ENCODE peak calls at places on chromosome 1, in five cellular contexts. One of them, this sample, is unnamed.
A peak's percentile ranks its signal among the peaks of the same experiment; 100 is the strongest.

GRCh38 chr1:31181515-31182343 is 58.0 kb downstream of the NKAIN1 start:
- DNase-seq in stimulated activated CD4-positive, alpha-beta T cell treated with anti-CD3 and anti-CD28 coated beads, Interleukin-4, amount 100 ng/mL, for 24 hours: peak; percentile 41
- DNase-seq in transverse colon: peak; percentile 61
- DNase-seq in NCI-H774: no peak
- DNase-seq in activated naive CD4-positive, alpha-beta T cell treated with Interleukin-2 at 50 U/mL for 16 hours: peak; percentile 45
- DNase-seq in this sample: no peak

GRCh38 chr1:53369034-53369750 is 41.3 kb upstream of the LRP8 start:
- DNase-seq in stimulated activated CD4-positive, alpha-beta T cell treated with anti-CD3 and anti-CD28 coated beads, Interleukin-4, amount 100 ng/mL, for 24 hours: no peak
- DNase-seq in transverse colon: no peak
- DNase-seq in NCI-H774: no peak
- DNase-seq in activated naive CD4-positive, alpha-beta T cell treated with Interleukin-2 at 50 U/mL for 16 hours: no peak
- DNase-seq in this sample: no peak

GRCh38 chr1:47894718-47895393 is 102.3 kb downstream of the TRABD2B start:
- DNase-seq in stimulated activated CD4-positive, alpha-beta T cell treated with anti-CD3 and anti-CD28 coated beads, Interleukin-4, amount 100 ng/mL, for 24 hours: no peak
- DNase-seq in transverse colon: peak; percentile 49
- DNase-seq in NCI-H774: no peak
- DNase-seq in activated naive CD4-positive, alpha-beta T cell treated with Interleukin-2 at 50 U/mL for 16 hours: no peak
- DNase-seq in this sample: no peak

GRCh38 chr1:117244971-117245370 is 34.2 kb upstream of the VTCN1 start:
- DNase-seq in stimulated activated CD4-positive, alpha-beta T cell treated with anti-CD3 and anti-CD28 coated beads, Interleukin-4, amount 100 ng/mL, for 24 hours: no peak
- DNase-seq in transverse colon: no peak
- DNase-seq in NCI-H774: no peak
- DNase-seq in activated naive CD4-positive, alpha-beta T cell treated with Interleukin-2 at 50 U/mL for 16 hours: no peak
- DNase-seq in this sample: no peak

GRCh38 chr1:18854331-18855025 is 5.0 kb downstream of the TAS1R2 start:
- DNase-seq in stimulated activated CD4-positive, alpha-beta T cell treated with anti-CD3 and anti-CD28 coated beads, Interleukin-4, amount 100 ng/mL, for 24 hours: no peak
- DNase-seq in transverse colon: no peak
- DNase-seq in NCI-H774: no peak
- DNase-seq in activated naive CD4-positive, alpha-beta T cell treated with Interleukin-2 at 50 U/mL for 16 hours: no peak
- DNase-seq in this sample: no peak

GRCh38 chr1:77976433-77977076 is 2.3 kb downstream of the FUBP1 start:
- DNase-seq in stimulated activated CD4-positive, alpha-beta T cell treated with anti-CD3 and anti-CD28 coated beads, Interleukin-4, amount 100 ng/mL, for 24 hours: no peak
- DNase-seq in transverse colon: no peak
- DNase-seq in NCI-H774: no peak
- DNase-seq in activated naive CD4-positive, alpha-beta T cell treated with Interleukin-2 at 50 U/mL for 16 hours: no peak
- DNase-seq in this sample: no peak

GRCh38 chr1:35725591-35725990 is 6.9 kb upstream of the C1orf216 start:
- DNase-seq in stimulated activated CD4-positive, alpha-beta T cell treated with anti-CD3 and anti-CD28 coated beads, Interleukin-4, amount 100 ng/mL, for 24 hours: no peak
- DNase-seq in transverse colon: no peak
- DNase-seq in NCI-H774: no peak
- DNase-seq in activated naive CD4-positive, alpha-beta T cell treated with Interleukin-2 at 50 U/mL for 16 hours: no peak
- DNase-seq in this sample: no peak

GRCh38 chr1:115089443-115090340 is at the start of gene TSPAN2:
- DNase-seq in stimulated activated CD4-positive, alpha-beta T cell treated with anti-CD3 and anti-CD28 coated beads, Interleukin-4, amount 100 ng/mL, for 24 hours: peak; percentile 45
- DNase-seq in transverse colon: peak; percentile 78
- DNase-seq in NCI-H774: no peak
- DNase-seq in activated naive CD4-positive, alpha-beta T cell treated with Interleukin-2 at 50 U/mL for 16 hours: peak; percentile 58
- DNase-seq in this sample: no peak

GRCh38 chr1:226429868-226430715 is 22.2 kb upstream of the PARP1 start:
- DNase-seq in stimulated activated CD4-positive, alpha-beta T cell treated with anti-CD3 and anti-CD28 coated beads, Interleukin-4, amount 100 ng/mL, for 24 hours: no peak
- DNase-seq in transverse colon: no peak
- DNase-seq in NCI-H774: no peak
- DNase-seq in activated naive CD4-positive, alpha-beta T cell treated with Interleukin-2 at 50 U/mL for 16 hours: no peak
- DNase-seq in this sample: no peak

This sample was measured in skeletal muscle cell.